ENCODE peak calls at places on chromosomes 2 and 18, in ten cellular contexts. One of them, this sample, is unnamed.

GRCh38 chr2:10374362-10374943 is 71.7 kb downstream of the HPCAL1 start:
- DNase-seq in AG08396: no peak
- DNase-seq in anterior cingulate cortex: no peak
- DNase-seq in head of caudate nucleus: no peak
- DNase-seq in lower leg skin: no peak
- DNase-seq in naive thymus-derived CD4-positive, alpha-beta T cell: no peak
- DNase-seq in BE2C: no peak
- DNase-seq in K562: no peak
- DNase-seq in Calu3: no peak
- DNase-seq in NCI-H1417: no peak
- DNase-seq in this sample: no peak

GRCh38 chr2:153057743-153058142 is 339.3 kb downstream of the ARL6IP6 start:
- DNase-seq in Calu3: no peak
- DNase-seq in head of caudate nucleus: no peak
- DNase-seq in naive thymus-derived CD4-positive, alpha-beta T cell: no peak
- DNase-seq in K562: no peak
- DNase-seq in anterior cingulate cortex: no peak
- DNase-seq in NCI-H1417: no peak
- DNase-seq in BE2C: no peak
- DNase-seq in lower leg skin: no peak
- DNase-seq in AG08396: no peak
- DNase-seq in this sample: no peak

GRCh38 chr18:11112218-11112750 is 37.1 kb downstream of the PIEZO2 start:
- DNase-seq in Calu3: no peak
- DNase-seq in naive thymus-derived CD4-positive, alpha-beta T cell: no peak
- DNase-seq in NCI-H1417: no peak
- DNase-seq in head of caudate nucleus: no peak
- DNase-seq in BE2C: no peak
- DNase-seq in AG08396: no peak
- DNase-seq in anterior cingulate cortex: no peak
- DNase-seq in K562: no peak
- DNase-seq in lower leg skin: no peak
- DNase-seq in this sample: no peak

GRCh38 chr2:128390256-128390990 is 71.8 kb upstream of the HS6ST1 start:
- DNase-seq in anterior cingulate cortex: no peak
- DNase-seq in lower leg skin: no peak
- DNase-seq in BE2C: no peak
- DNase-seq in Calu3: no peak
- DNase-seq in head of caudate nucleus: no peak
- DNase-seq in NCI-H1417: no peak
- DNase-seq in K562: no peak
- DNase-seq in naive thymus-derived CD4-positive, alpha-beta T cell: no peak
- DNase-seq in AG08396: no peak
- DNase-seq in this sample: no peak

GRCh38 chr2:180656455-180656847 is 324.0 kb upstream of the UBE2E3 start:
- DNase-seq in BE2C: no peak
- DNase-seq in anterior cingulate cortex: no peak
- DNase-seq in K562: no peak
- DNase-seq in lower leg skin: no peak
- DNase-seq in Calu3: peak
- DNase-seq in naive thymus-derived CD4-positive, alpha-beta T cell: no peak
- DNase-seq in AG08396: peak
- DNase-seq in NCI-H1417: no peak
- DNase-seq in head of caudate nucleus: no peak
- DNase-seq in this sample: no peak

GRCh38 chr2:117942551-117942950 is 71.3 kb downstream of the CCDC93 start:
- DNase-seq in K562: no peak
- DNase-seq in AG08396: no peak
- DNase-seq in lower leg skin: no peak
- DNase-seq in head of caudate nucleus: no peak
- DNase-seq in naive thymus-derived CD4-positive, alpha-beta T cell: no peak
- DNase-seq in NCI-H1417: no peak
- DNase-seq in BE2C: no peak
- DNase-seq in anterior cingulate cortex: no peak
- DNase-seq in Calu3: no peak
- DNase-seq in this sample: no peak

GRCh38 chr2:204948364-204948763 is 403.1 kb downstream of the PARD3B start:
- DNase-seq in AG08396: no peak
- DNase-seq in NCI-H1417: no peak
- DNase-seq in K562: no peak
- DNase-seq in Calu3: no peak
- DNase-seq in BE2C: no peak
- DNase-seq in naive thymus-derived CD4-positive, alpha-beta T cell: no peak
- DNase-seq in lower leg skin: no peak
- DNase-seq in head of caudate nucleus: no peak
- DNase-seq in anterior cingulate cortex: no peak
- DNase-seq in this sample: peak

GRCh38 chr18:56984731-56985130 is 162.2 kb upstream of the BOD1L2 start:
- DNase-seq in lower leg skin: no peak
- DNase-seq in NCI-H1417: no peak
- DNase-seq in K562: no peak
- DNase-seq in Calu3: peak
- DNase-seq in BE2C: no peak
- DNase-seq in naive thymus-derived CD4-positive, alpha-beta T cell: no peak
- DNase-seq in head of caudate nucleus: no peak
- DNase-seq in AG08396: no peak
- DNase-seq in anterior cingulate cortex: no peak
- DNase-seq in this sample: no peak

GRCh38 chr18:8151176-8151575 is 458.1 kb upstream of the RAB12 start:
- DNase-seq in lower leg skin: no peak
- DNase-seq in Calu3: no peak
- DNase-seq in AG08396: no peak
- DNase-seq in naive thymus-derived CD4-positive, alpha-beta T cell: no peak
- DNase-seq in BE2C: no peak
- DNase-seq in anterior cingulate cortex: no peak
- DNase-seq in head of caudate nucleus: no peak
- DNase-seq in NCI-H1417: no peak
- DNase-seq in K562: no peak
- DNase-seq in this sample: no peak

GRCh38 chr2:185222311-185222710 is 516.3 kb upstream of the FSIP2 start:
- DNase-seq in anterior cingulate cortex: no peak
- DNase-seq in lower leg skin: no peak
- DNase-seq in AG08396: no peak
- DNase-seq in BE2C: no peak
- DNase-seq in Calu3: no peak
- DNase-seq in NCI-H1417: no peak
- DNase-seq in head of caudate nucleus: no peak
- DNase-seq in naive thymus-derived CD4-positive, alpha-beta T cell: no peak
- DNase-seq in K562: no peak
- DNase-seq in this sample: no peak

GRCh38 chr2:46451131-46451711 is 28.1 kb upstream of the TMEM247 start:
- DNase-seq in naive thymus-derived CD4-positive, alpha-beta T cell: no peak
- DNase-seq in NCI-H1417: no peak
- DNase-seq in AG08396: peak
- DNase-seq in anterior cingulate cortex: no peak
- DNase-seq in K562: no peak
- DNase-seq in Calu3: no peak
- DNase-seq in head of caudate nucleus: no peak
- DNase-seq in BE2C: no peak
- DNase-seq in lower leg skin: peak
- DNase-seq in this sample: no peak

GRCh38 chr2:216987176-216987809 is 127.4 kb upstream of the TNP1 start:
- DNase-seq in anterior cingulate cortex: no peak
- DNase-seq in Calu3: no peak
- DNase-seq in AG08396: no peak
- DNase-seq in head of caudate nucleus: no peak
- DNase-seq in BE2C: no peak
- DNase-seq in lower leg skin: peak
- DNase-seq in K562: peak
- DNase-seq in NCI-H1417: no peak
- DNase-seq in naive thymus-derived CD4-positive, alpha-beta T cell: no peak
- DNase-seq in this sample: no peak

GRCh38 chr2:144516981-144517824 is 2.7 kb downstream of the ZEB2 start:
- DNase-seq in AG08396: peak
- DNase-seq in head of caudate nucleus: peak
- DNase-seq in anterior cingulate cortex: no peak
- DNase-seq in Calu3: peak
- DNase-seq in NCI-H1417: no peak
- DNase-seq in naive thymus-derived CD4-positive, alpha-beta T cell: peak
- DNase-seq in lower leg skin: no peak
- DNase-seq in K562: peak
- DNase-seq in BE2C: peak
- DNase-seq in this sample: peak

GRCh38 chr2:40579247-40579646 is 127.4 kb upstream of the SLC8A1 start:
- DNase-seq in BE2C: no peak
- DNase-seq in lower leg skin: no peak
- DNase-seq in AG08396: peak
- DNase-seq in head of caudate nucleus: no peak
- DNase-seq in anterior cingulate cortex: no peak
- DNase-seq in NCI-H1417: no peak
- DNase-seq in Calu3: no peak
- DNase-seq in naive thymus-derived CD4-positive, alpha-beta T cell: no peak
- DNase-seq in K562: no peak
- DNase-seq in this sample: no peak

GRCh38 chr2:38109732-38110181 is 33.8 kb upstream of the CYP1B1 start:
- DNase-seq in Calu3: peak
- DNase-seq in head of caudate nucleus: no peak
- DNase-seq in AG08396: no peak
- DNase-seq in NCI-H1417: no peak
- DNase-seq in K562: no peak
- DNase-seq in BE2C: no peak
- DNase-seq in lower leg skin: no peak
- DNase-seq in anterior cingulate cortex: no peak
- DNase-seq in naive thymus-derived CD4-positive, alpha-beta T cell: no peak
- DNase-seq in this sample: no peak

GRCh38 chr2:226794751-226795171 is 4.9 kb downstream of the IRS1 start:
- DNase-seq in K562: no peak
- DNase-seq in BE2C: no peak
- DNase-seq in anterior cingulate cortex: peak
- DNase-seq in lower leg skin: peak
- DNase-seq in head of caudate nucleus: no peak
- DNase-seq in NCI-H1417: no peak
- DNase-seq in naive thymus-derived CD4-positive, alpha-beta T cell: no peak
- DNase-seq in AG08396: peak
- DNase-seq in Calu3: no peak
- DNase-seq in this sample: no peak

GRCh38 chr2:74511104-74511989 is 2.9 kb upstream of the TLX2 start:
- DNase-seq in BE2C: no peak
- DNase-seq in AG08396: no peak
- DNase-seq in NCI-H1417: no peak
- DNase-seq in lower leg skin: no peak
- DNase-seq in K562: no peak
- DNase-seq in head of caudate nucleus: no peak
- DNase-seq in Calu3: no peak
- DNase-seq in naive thymus-derived CD4-positive, alpha-beta T cell: no peak
- DNase-seq in anterior cingulate cortex: no peak
- DNase-seq in this sample: no peak